ENCODE peak calls at places on chromosomes 13 and 19, in four cellular contexts. P is mucosa of descending colon, N is Right ventricle myocardium inferior, A is left ventricle myocardium superior. F is an unnamed sample.

GRCh38 chr13:84430015-84430414 is 547.7 kb upstream of the SLITRK1 start:
- ATAC-seq in P (no peak), N (no peak), A (no peak), F (no peak)

GRCh38 chr13:97339989-97340361 is 94.0 kb upstream of the RAP2A start:
- ATAC-seq in P (no peak), N (no peak), A (no peak), F (no peak)

GRCh38 chr13:75637101-75637774 is 1.1 kb downstream of the LMO7 start:
- ATAC-seq in P (no peak), N (no peak), A (no peak), F (no peak)

GRCh38 chr13:36837354-36838092 is 18.5 kb downstream of the RFXAP start:
- ATAC-seq in P (no peak), N (peak), A (peak), F (no peak)

GRCh38 chr13:106520205-106521004 is 15.1 kb downstream of the EFNB2 start:
- ATAC-seq in P (no peak), N (no peak), A (no peak), F (no peak)

GRCh38 chr19:55113570-55114039 is 3.8 kb downstream of the PPP1R12C start:
- ATAC-seq in P (no peak), N (peak), A (peak), F (peak)

GRCh38 chr13:102675115-102675514 is 19.7 kb downstream of the METTL21C start:
- ATAC-seq in P (no peak), N (no peak), A (peak), F (no peak)

GRCh38 chr13:27789495-27790303 is 2.6 kb upstream of the GSX1 start:
- ATAC-seq in P (no peak), N (no peak), A (no peak), F (no peak)

GRCh38 chr13:46983881-46984280 is 87.0 kb upstream of the HTR2A start:
- ATAC-seq in P (peak), N (no peak), A (no peak), F (no peak)

GRCh38 chr19:39307233-39307821 is 11.1 kb downstream of the IFNL1 start:
- ATAC-seq in P (peak), N (peak), A (peak), F (peak)

GRCh38 chr13:80313668-80314278 is 27.2 kb downstream of the SPRY2 start:
- ATAC-seq in P (peak), N (no peak), A (no peak), F (no peak)

GRCh38 chr13:76594435-76594834 is 291.8 kb downstream of the KCTD12 start:
- ATAC-seq in P (no peak), N (no peak), A (no peak), F (no peak)

GRCh38 chr19:7505682-7506384 is 10.1 kb upstream of the ZNF358 start:
- ATAC-seq in P (peak), N (no peak), A (peak), F (peak)

GRCh38 chr13:70107498-70108271 is at the start of gene ATXN8OS:
- ATAC-seq in P (no peak), N (no peak), A (no peak), F (no peak)

GRCh38 chr19:3572855-3573161 is at the start of gene HMG20B:
- ATAC-seq in P (no peak), N (no peak), A (no peak), F (no peak)

GRCh38 chr19:8413593-8413923 is 453 bp downstream of the MARCHF2 start:
- ATAC-seq in P (no peak), N (no peak), A (no peak), F (no peak)

GRCh38 chr19:6765738-6766356 is 1.4 kb downstream of the SH2D3A start:
- ATAC-seq in P (peak), N (no peak), A (no peak), F (no peak)

GRCh38 chr13:111540486-111540885 is 220.0 kb downstream of the TEX29 start:
- ATAC-seq in P (no peak), N (no peak), A (no peak), F (no peak)

GRCh38 chr13:113562866-113563265 is 21.7 kb upstream of the TFDP1 start:
- ATAC-seq in P (no peak), N (no peak), A (no peak), F (no peak)